ENCODE peak calls at places on chromosomes 16 and 17, in five cellular contexts. One of them, this sample, is unnamed.

GRCh38 chr17:66847704-66848103 is 12.8 kb downstream of the CACNG5 start:
- DNase-seq in mesendoderm: no peak
- DNase-seq in T-helper 2 cell treated with Interferon-gamma antibody and Interleukin-4, amounts not matched to agents 5 μg/mL and 100 μg/mL, for 36 hours: no peak
- DNase-seq in activated T-cell treated with anti-CD3 and anti-CD28 coated beads, Interleukin-2, amount 50 U/mL, for 4 hours: no peak
- DNase-seq in CD8-positive, alpha-beta memory T cell: no peak
- DNase-seq in this sample: no peak

GRCh38 chr17:31595076-31595475 is 203.6 kb downstream of the RAB11FIP4 start:
- DNase-seq in activated T-cell treated with anti-CD3 and anti-CD28 coated beads, Interleukin-2, amount 50 U/mL, for 4 hours: no peak
- DNase-seq in CD8-positive, alpha-beta memory T cell: no peak
- DNase-seq in T-helper 2 cell treated with Interferon-gamma antibody and Interleukin-4, amounts not matched to agents 5 μg/mL and 100 μg/mL, for 36 hours: no peak
- DNase-seq in mesendoderm: peak
- DNase-seq in this sample: no peak

GRCh38 chr17:836154-836553 is 54.0 kb downstream of the MRM3 start:
- DNase-seq in CD8-positive, alpha-beta memory T cell: no peak
- DNase-seq in mesendoderm: peak
- DNase-seq in T-helper 2 cell treated with Interferon-gamma antibody and Interleukin-4, amounts not matched to agents 5 μg/mL and 100 μg/mL, for 36 hours: no peak
- DNase-seq in activated T-cell treated with anti-CD3 and anti-CD28 coated beads, Interleukin-2, amount 50 U/mL, for 4 hours: no peak
- DNase-seq in this sample: no peak

GRCh38 chr16:57938484-57938883 is 32.4 kb downstream of the CNGB1 start:
- DNase-seq in mesendoderm: no peak
- DNase-seq in CD8-positive, alpha-beta memory T cell: no peak
- DNase-seq in activated T-cell treated with anti-CD3 and anti-CD28 coated beads, Interleukin-2, amount 50 U/mL, for 4 hours: no peak
- DNase-seq in T-helper 2 cell treated with Interferon-gamma antibody and Interleukin-4, amounts not matched to agents 5 μg/mL and 100 μg/mL, for 36 hours: no peak
- DNase-seq in this sample: no peak

GRCh38 chr16:58515871-58516767 is 802 bp downstream of the SETD6 start:
- DNase-seq in T-helper 2 cell treated with Interferon-gamma antibody and Interleukin-4, amounts not matched to agents 5 μg/mL and 100 μg/mL, for 36 hours: peak
- DNase-seq in CD8-positive, alpha-beta memory T cell: peak
- DNase-seq in mesendoderm: peak
- DNase-seq in activated T-cell treated with anti-CD3 and anti-CD28 coated beads, Interleukin-2, amount 50 U/mL, for 4 hours: peak
- DNase-seq in this sample: no peak

GRCh38 chr17:21042434-21043295 is at the start of gene USP22:
- DNase-seq in CD8-positive, alpha-beta memory T cell: no peak
- DNase-seq in activated T-cell treated with anti-CD3 and anti-CD28 coated beads, Interleukin-2, amount 50 U/mL, for 4 hours: peak
- DNase-seq in mesendoderm: peak
- DNase-seq in T-helper 2 cell treated with Interferon-gamma antibody and Interleukin-4, amounts not matched to agents 5 μg/mL and 100 μg/mL, for 36 hours: no peak
- DNase-seq in this sample: no peak

GRCh38 chr17:78174332-78174869 is 6.0 kb downstream of the SYNGR2 start:
- DNase-seq in activated T-cell treated with anti-CD3 and anti-CD28 coated beads, Interleukin-2, amount 50 U/mL, for 4 hours: no peak
- DNase-seq in T-helper 2 cell treated with Interferon-gamma antibody and Interleukin-4, amounts not matched to agents 5 μg/mL and 100 μg/mL, for 36 hours: no peak
- DNase-seq in mesendoderm: no peak
- DNase-seq in CD8-positive, alpha-beta memory T cell: no peak
- DNase-seq in this sample: no peak

GRCh38 chr17:9529033-9529748 is 46.4 kb downstream of the STX8 start:
- DNase-seq in activated T-cell treated with anti-CD3 and anti-CD28 coated beads, Interleukin-2, amount 50 U/mL, for 4 hours: no peak
- DNase-seq in CD8-positive, alpha-beta memory T cell: no peak
- DNase-seq in T-helper 2 cell treated with Interferon-gamma antibody and Interleukin-4, amounts not matched to agents 5 μg/mL and 100 μg/mL, for 36 hours: no peak
- DNase-seq in mesendoderm: peak
- DNase-seq in this sample: no peak

GRCh38 chr17:38815576-38816193 is 9.4 kb downstream of the CWC25 start:
- DNase-seq in T-helper 2 cell treated with Interferon-gamma antibody and Interleukin-4, amounts not matched to agents 5 μg/mL and 100 μg/mL, for 36 hours: peak
- DNase-seq in activated T-cell treated with anti-CD3 and anti-CD28 coated beads, Interleukin-2, amount 50 U/mL, for 4 hours: no peak
- DNase-seq in mesendoderm: peak
- DNase-seq in CD8-positive, alpha-beta memory T cell: no peak
- DNase-seq in this sample: no peak

GRCh38 chr17:41967141-41967920 is 736 bp downstream of the CNP start:
- DNase-seq in mesendoderm: peak
- DNase-seq in T-helper 2 cell treated with Interferon-gamma antibody and Interleukin-4, amounts not matched to agents 5 μg/mL and 100 μg/mL, for 36 hours: peak
- DNase-seq in CD8-positive, alpha-beta memory T cell: no peak
- DNase-seq in activated T-cell treated with anti-CD3 and anti-CD28 coated beads, Interleukin-2, amount 50 U/mL, for 4 hours: peak
- DNase-seq in this sample: peak

GRCh38 chr17:62085511-62086408 is 20.7 kb upstream of the MED13 start:
- DNase-seq in activated T-cell treated with anti-CD3 and anti-CD28 coated beads, Interleukin-2, amount 50 U/mL, for 4 hours: no peak
- DNase-seq in mesendoderm: no peak
- DNase-seq in T-helper 2 cell treated with Interferon-gamma antibody and Interleukin-4, amounts not matched to agents 5 μg/mL and 100 μg/mL, for 36 hours: peak
- DNase-seq in CD8-positive, alpha-beta memory T cell: no peak
- DNase-seq in this sample: no peak

GRCh38 chr17:35612924-35613521 is 25.9 kb downstream of the AP2B1 start:
- DNase-seq in CD8-positive, alpha-beta memory T cell: no peak
- DNase-seq in T-helper 2 cell treated with Interferon-gamma antibody and Interleukin-4, amounts not matched to agents 5 μg/mL and 100 μg/mL, for 36 hours: no peak
- DNase-seq in mesendoderm: peak
- DNase-seq in activated T-cell treated with anti-CD3 and anti-CD28 coated beads, Interleukin-2, amount 50 U/mL, for 4 hours: peak
- DNase-seq in this sample: peak

GRCh38 chr16:566475-567361 is at the start of gene NHLRC4:
- DNase-seq in CD8-positive, alpha-beta memory T cell: peak
- DNase-seq in mesendoderm: peak
- DNase-seq in T-helper 2 cell treated with Interferon-gamma antibody and Interleukin-4, amounts not matched to agents 5 μg/mL and 100 μg/mL, for 36 hours: peak
- DNase-seq in activated T-cell treated with anti-CD3 and anti-CD28 coated beads, Interleukin-2, amount 50 U/mL, for 4 hours: peak
- DNase-seq in this sample: peak

GRCh38 chr17:29394761-29395160 is 4.6 kb downstream of the TAOK1 start:
- DNase-seq in mesendoderm: no peak
- DNase-seq in T-helper 2 cell treated with Interferon-gamma antibody and Interleukin-4, amounts not matched to agents 5 μg/mL and 100 μg/mL, for 36 hours: no peak
- DNase-seq in CD8-positive, alpha-beta memory T cell: no peak
- DNase-seq in activated T-cell treated with anti-CD3 and anti-CD28 coated beads, Interleukin-2, amount 50 U/mL, for 4 hours: no peak
- DNase-seq in this sample: no peak

GRCh38 chr17:31313982-31314787 is at the start of gene EVI2B:
- DNase-seq in CD8-positive, alpha-beta memory T cell: peak
- DNase-seq in activated T-cell treated with anti-CD3 and anti-CD28 coated beads, Interleukin-2, amount 50 U/mL, for 4 hours: no peak
- DNase-seq in mesendoderm: no peak
- DNase-seq in T-helper 2 cell treated with Interferon-gamma antibody and Interleukin-4, amounts not matched to agents 5 μg/mL and 100 μg/mL, for 36 hours: no peak
- DNase-seq in this sample: no peak

GRCh38 chr17:47987240-47987835 is 16.4 kb downstream of the CDK5RAP3 start:
- DNase-seq in CD8-positive, alpha-beta memory T cell: no peak
- DNase-seq in activated T-cell treated with anti-CD3 and anti-CD28 coated beads, Interleukin-2, amount 50 U/mL, for 4 hours: no peak
- DNase-seq in mesendoderm: peak
- DNase-seq in T-helper 2 cell treated with Interferon-gamma antibody and Interleukin-4, amounts not matched to agents 5 μg/mL and 100 μg/mL, for 36 hours: no peak
- DNase-seq in this sample: no peak

GRCh38 chr17:68578236-68578635 is 22.9 kb downstream of the FAM20A start:
- DNase-seq in mesendoderm: no peak
- DNase-seq in activated T-cell treated with anti-CD3 and anti-CD28 coated beads, Interleukin-2, amount 50 U/mL, for 4 hours: no peak
- DNase-seq in T-helper 2 cell treated with Interferon-gamma antibody and Interleukin-4, amounts not matched to agents 5 μg/mL and 100 μg/mL, for 36 hours: no peak
- DNase-seq in CD8-positive, alpha-beta memory T cell: no peak
- DNase-seq in this sample: no peak

This sample was measured in stimulated activated CD4-positive, alpha-beta T cell treated with anti-CD3 and anti-CD28 coated beads, Interleukin-15, amount 100 ng/mL, for 48 hours.